ENCODE peak calls at places on chromosomes 7 and 10, in five cellular contexts. E is IMR-90; R is colonic mucosa; B is Peyer's patch; Q is CD8-positive, alpha-beta T cell. A is an unnamed sample. For H3K27me3, the result is how much of the 10 kb centered on the place peaks cover.

GRCh38 chr7:79434098-79434497 is 19.4 kb downstream of the MAGI2 start:
- DNase-seq in E (peak), R (no peak), B (no peak), Q (no peak), A (no peak)

GRCh38 chr7:93575555-93576397 is 1.3 kb upstream of the CALCR start:
- DNase-seq in E (no peak), R (no peak), B (no peak), Q (no peak), A (no peak)

GRCh38 chr7:157418204-157419029 is 81.6 kb downstream of the DNAJB6 start:
- DNase-seq in E (no peak), R (no peak), B (no peak), Q (no peak), A (no peak)

GRCh38 chr7:104536956-104537355 is 208.6 kb downstream of the LHFPL3 start:
- DNase-seq in E (no peak), R (no peak), B (no peak), Q (no peak), A (no peak)

GRCh38 chr7:13262929-13263530 is 575.6 kb downstream of the ARL4A start:
- DNase-seq in E (peak), R (no peak), B (no peak), Q (no peak), A (no peak)

GRCh38 chr10:98414932-98415709 is at the start of gene PYROXD2:
- DNase-seq in E (peak), R (peak), B (peak), Q (peak), A (no peak)

GRCh38 chr7:116239019-116239418 is 28.7 kb downstream of the TES start:
- DNase-seq in E (no peak), R (no peak), B (no peak), Q (no peak), A (no peak)

GRCh38 chr7:98354511-98355249 is 46.2 kb downstream of the BAIAP2L1 start:
- DNase-seq in E (peak), R (peak), B (peak), Q (no peak), A (no peak)

GRCh38 chr10:130392031-130392430 is 255.8 kb downstream of the GLRX3 start:
- DNase-seq in E (no peak), R (no peak), B (no peak), Q (no peak), A (no peak)

GRCh38 chr10:73247509-73248258 is 629 bp upstream of the DNAJC9 start:
- DNase-seq in E (peak), R (no peak), B (no peak), Q (no peak), A (peak)

GRCh38 chr10:22230331-22230833 is 12.6 kb upstream of the EBLN1 start:
- DNase-seq in E (peak), R (peak), B (peak), Q (no peak), A (no peak)

GRCh38 chr7:95999481-95999880 is 227.1 kb downstream of the DYNC1I1 start:
- DNase-seq in E (no peak), R (no peak), B (no peak), Q (no peak), A (no peak)

GRCh38 chr7:129502708-129503685 is 666 bp downstream of the SMKR1 start:
- DNase-seq in E (no peak), R (no peak), B (no peak), Q (no peak), A (peak)

GRCh38 chr7:86301301-86301700 is 342.4 kb upstream of the GRM3 start:
- DNase-seq in E (no peak), R (no peak), B (no peak), Q (no peak), A (no peak)

GRCh38 chr7:43456200-43456599 is 126.7 kb upstream of the STK17A start:
- DNase-seq in E (no peak), R (no peak), B (no peak), Q (no peak), A (no peak)

GRCh38 chr10:73893386-73893785 is 17.5 kb upstream of the PLAU start:
- DNase-seq in E (no peak), R (no peak), B (no peak), Q (no peak), A (no peak)

GRCh38 chr10:71191459-71192113 is 20.8 kb upstream of the UNC5B start:
- DNase-seq in E (no peak), R (no peak), B (no peak), Q (no peak), A (no peak)

GRCh38 chr7:44103941-44104879 is at the start of gene AEBP1:
- DNase-seq in E (no peak), R (no peak), B (no peak), Q (peak), A (no peak)

GRCh38 chr7:66202380-66202779 is 2.8 kb upstream of the TPST1 start:
- DNase-seq in E (no peak), R (no peak), B (peak), Q (no peak), A (no peak)

GRCh38 chr10:129411146-129411705 is 55.8 kb upstream of the MGMT start:
- DNase-seq in E (no peak), R (peak), B (no peak), Q (no peak), A (no peak)

GRCh38 chr7:27647052-27647451 is 15.6 kb downstream of the HIBADH start:
- DNase-seq in E (peak), R (no peak), B (no peak), Q (no peak), A (no peak)

DNA sequence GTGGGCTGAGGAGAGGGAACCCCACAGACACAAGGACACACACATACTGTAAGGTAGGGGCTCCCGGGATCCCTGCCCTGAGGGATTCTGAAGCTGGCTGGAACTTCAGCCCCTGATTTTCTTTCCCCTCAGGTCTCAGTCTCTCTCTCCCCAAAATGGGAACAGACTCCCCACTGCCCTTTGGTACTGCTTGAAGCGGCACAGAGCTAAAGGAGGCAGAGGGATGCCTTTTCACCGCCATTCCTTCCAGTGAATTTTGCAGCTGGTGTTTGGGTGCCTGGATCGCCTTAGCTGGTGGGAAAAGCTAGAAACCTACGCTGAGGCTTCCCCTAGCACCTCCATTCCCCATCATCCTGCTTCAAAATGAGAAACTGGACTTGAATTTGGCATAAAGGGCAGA is 2.7 kb upstream of the CUEDC2 start:
- DNase-seq in E (no peak), R (no peak), B (no peak), Q (no peak), A (no peak)
- H3K4me3 ChIP-seq in E (no peak), R (no peak), B (peak), Q (peak), A (no peak)

DNA sequence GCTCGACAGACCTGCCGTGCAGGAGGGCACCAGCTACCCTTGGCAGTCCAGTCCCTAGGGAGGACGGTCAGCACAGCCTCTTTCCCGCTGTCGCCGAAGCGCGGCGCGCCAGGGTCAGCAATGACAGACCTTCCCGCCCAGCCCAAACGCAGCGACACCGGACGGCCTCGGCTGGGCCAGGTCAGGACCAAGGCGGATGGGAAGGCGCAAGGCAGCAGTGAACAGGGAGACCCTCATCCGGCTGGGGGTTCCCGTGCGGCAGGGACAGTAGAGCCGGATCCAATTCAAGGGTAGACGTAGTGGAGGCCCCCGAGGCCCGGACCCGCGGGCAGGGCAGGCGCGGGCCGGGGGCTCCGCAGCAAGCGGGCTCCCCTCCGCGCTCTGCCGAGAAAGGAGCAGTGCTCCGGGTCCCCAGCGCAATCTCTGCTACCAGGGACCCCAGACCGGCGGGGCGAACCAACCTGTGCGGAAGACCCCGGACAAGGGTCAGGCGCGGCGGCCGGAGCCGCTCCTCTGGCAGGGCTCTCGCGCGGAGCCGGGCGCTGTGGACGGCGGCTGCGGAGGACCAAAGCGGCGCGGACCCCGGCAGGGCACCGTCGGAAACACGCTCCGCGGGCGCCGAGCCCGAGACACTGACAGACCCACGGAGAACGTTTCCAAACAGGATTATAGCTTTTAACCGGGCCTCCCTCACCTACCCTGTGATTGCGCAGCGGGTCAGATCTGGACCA is at the start of gene SEC31B:
- DNase-seq in E (no peak), R (peak), B (no peak), Q (no peak), A (no peak)
- H3K27me3 ChIP-seq in E (under half), R (under half), B (under half), Q (under half), A (under half)

DNA sequence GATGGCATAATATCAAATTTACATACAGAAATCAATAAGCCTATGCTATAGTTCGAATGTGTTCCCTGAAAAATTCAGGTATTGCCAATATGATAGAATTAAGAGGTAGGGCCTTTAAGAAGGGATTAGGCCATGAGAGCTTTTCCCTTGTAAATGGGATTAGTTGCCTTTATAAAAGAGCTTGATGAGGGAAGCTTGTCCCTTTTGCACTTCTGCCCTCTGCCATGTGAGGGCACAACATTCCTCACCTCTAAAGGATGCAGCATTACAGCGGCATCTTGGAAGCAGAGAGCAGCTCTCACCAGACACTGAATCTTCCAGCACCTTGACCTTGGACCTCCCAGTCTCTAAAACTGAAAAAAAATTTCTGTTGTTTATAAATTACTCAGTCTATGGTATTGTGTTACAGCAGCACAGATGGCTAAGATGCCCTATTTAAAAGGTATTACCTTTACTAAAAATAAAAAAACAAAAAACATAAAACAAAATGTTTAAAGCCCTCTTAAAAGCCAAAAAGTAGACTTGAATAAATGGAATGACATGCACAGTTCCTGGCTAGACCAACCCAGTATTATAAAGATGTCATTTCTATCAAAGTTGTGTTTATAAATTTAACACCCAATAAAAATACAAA is 909.6 kb downstream of the REEP3 start:
- DNase-seq in E (no peak), R (peak), B (no peak), Q (no peak), A (no peak)
- TF ChIP-seq CTCF in E (no peak), R (no peak), B (peak), Q (no peak), A (peak)

GRCh38 chr7:139105037-139105382 is 4.5 kb downstream of the ZC3HAV1 start:
- DNase-seq in E (no peak), R (no peak), B (no peak), Q (no peak), A (peak)
- H3K4me3 ChIP-seq in E (no peak), R (peak), B (no peak), Q (peak), A (peak)